ENCODE peak calls at places on chromosomes 4 and X, in five cellular contexts. L is stimulated activated CD4-positive, alpha-beta T cell treated with anti-CD3 and anti-CD28 coated beads, Interleukin-2, amount 100 ng/mL, for 48 hours; I is lung; C is T-cell; T is retina. X is an unnamed sample.

GRCh38 chr4:121308328-121308663 is 72.5 kb downstream of the QRFPR start:
- DNase-seq in L (no peak), I (no peak), C (no peak), T (no peak), X (no peak)

GRCh38 chr4:1347410-1347864 is 429 bp downstream of the UVSSA start:
- DNase-seq in L (peak), I (peak), C (peak), T (peak), X (peak)

GRCh38 chr4:101977096-101977495 is 186.6 kb downstream of the BANK1 start:
- DNase-seq in L (no peak), I (peak), C (no peak), T (no peak), X (no peak)

GRCh38 chr4:47531241-47531953 is 46.3 kb downstream of the ATP10D start:
- DNase-seq in L (no peak), I (no peak), C (peak), T (no peak), X (peak)

GRCh38 chrX:110381216-110381615 is 22.6 kb downstream of the RTL9 start:
- DNase-seq in L (no peak), I (no peak), C (no peak), T (no peak), X (no peak)

GRCh38 chrX:54182864-54183613 is at the start of gene FAM120C:
- DNase-seq in L (peak), I (peak), C (peak), T (peak), X (peak)

GRCh38 chr4:48369248-48369647 is 27.9 kb downstream of the SLAIN2 start:
- DNase-seq in L (no peak), I (no peak), C (no peak), T (no peak), X (no peak)

GRCh38 chrX:9586992-9587392 is 122.1 kb downstream of the TBL1X start:
- DNase-seq in L (no peak), I (no peak), C (no peak), T (no peak), X (no peak)

GRCh38 chrX:44382871-44383270 is 39.4 kb upstream of the EFHC2 start:
- DNase-seq in L (no peak), I (no peak), C (no peak), T (no peak), X (no peak)

GRCh38 chr4:56445699-56446098 is 9.6 kb downstream of the PAICS start:
- DNase-seq in L (no peak), I (no peak), C (no peak), T (no peak), X (no peak)

GRCh38 chr4:97349468-97350186 is 793.6 kb downstream of the STPG2 start:
- DNase-seq in L (no peak), I (no peak), C (no peak), T (no peak), X (no peak)

GRCh38 chrX:16869393-16870094 is 618 bp downstream of the RBBP7 start:
- DNase-seq in L (peak), I (no peak), C (peak), T (peak), X (no peak)

GRCh38 chr4:124028172-124028571 is 631.6 kb downstream of the SPRY1 start:
- DNase-seq in L (no peak), I (no peak), C (no peak), T (no peak), X (no peak)

GRCh38 chr4:105357258-105357657 is 116.6 kb downstream of the PPA2 start:
- DNase-seq in L (no peak), I (no peak), C (no peak), T (no peak), X (no peak)

GRCh38 chr4:83083925-83084475 is 30.5 kb downstream of the PLAC8 start:
- DNase-seq in L (no peak), I (no peak), C (peak), T (no peak), X (no peak)

GRCh38 chr4:109179089-109179488 is 123.4 kb downstream of the COL25A1 start:
- DNase-seq in L (no peak), I (no peak), C (no peak), T (no peak), X (no peak)

GRCh38 chr4:95867919-95868318 is 28.0 kb downstream of the PDHA2 start:
- DNase-seq in L (no peak), I (no peak), C (no peak), T (no peak), X (no peak)

GRCh38 chr4:168019921-168020320 is 72.4 kb upstream of the ANXA10 start:
- DNase-seq in L (no peak), I (no peak), C (no peak), T (no peak), X (no peak)

GRCh38 chrX:51435101-51435500 is 61.3 kb downstream of the NUDT11 start:
- DNase-seq in L (no peak), I (no peak), C (no peak), T (no peak), X (no peak)

GRCh38 chr4:138494931-138495330 is 252.8 kb upstream of the SLC7A11 start:
- DNase-seq in L (no peak), I (no peak), C (no peak), T (no peak), X (no peak)

GRCh38 chrX:11558972-11559371 is 106.7 kb downstream of the ARHGAP6 start:
- DNase-seq in L (peak), I (peak), C (peak), T (no peak), X (peak)

GRCh38 chr4:136864580-136865185 is 667.6 kb downstream of the PCDH18 start:
- DNase-seq in L (peak), I (no peak), C (no peak), T (peak), X (no peak)

GRCh38 chrX:143757375-143757774 is 36.8 kb upstream of the SPANXN2 start:
- DNase-seq in L (no peak), I (no peak), C (no peak), T (no peak), X (no peak)

GRCh38 chr4:21697583-21697982 is 251.0 kb downstream of the KCNIP4 start:
- DNase-seq in L (peak), I (no peak), C (no peak), T (peak), X (no peak)

GRCh38 chrX:45011131-45011530 is 138.1 kb downstream of the KDM6A start:
- DNase-seq in L (no peak), I (no peak), C (no peak), T (no peak), X (no peak)

GRCh38 chr4:65661469-65661868 is 8.8 kb downstream of the EPHA5 start:
- DNase-seq in L (no peak), I (no peak), C (no peak), T (peak), X (no peak)

GRCh38 chr4:183396187-183396738 is 48.2 kb upstream of the CDKN2AIP start:
- DNase-seq in L (no peak), I (no peak), C (no peak), T (no peak), X (no peak)